ENCODE peak calls at places on chromosomes 16 and 17, in ten cellular contexts. D is neuronal stem cell, O is AG04450, Z is astrocyte of the spinal cord, R is transverse colon, F is mucosa of descending colon, Y is hepatocyte, U is body of pancreas, P is PC-3, M is HFF-Myc. A is an unnamed sample.

GRCh38 chr17:69573396-69573795 is 158.9 kb downstream of the MAP2K6 start:
- DNase-seq in D (no peak), O (no peak), Z (no peak), R (no peak), F (no peak), Y (no peak), U (no peak), P (no peak), M (no peak), A (no peak)

GRCh38 chr17:77645441-77646430 is 312.8 kb upstream of the TNRC6C start:
- DNase-seq in D (no peak), O (no peak), Z (no peak), R (no peak), F (no peak), Y (no peak), U (no peak), P (peak; percentile 38), M (no peak), A (no peak)

GRCh38 chr17:69769050-69769449 is 306.0 kb upstream of the KCNJ16 start:
- DNase-seq in D (no peak), O (no peak), Z (no peak), R (no peak), F (no peak), Y (no peak), U (no peak), P (no peak), M (no peak), A (no peak)

GRCh38 chr16:12646098-12646489 is 157.6 kb downstream of the CPPED1 start:
- DNase-seq in D (no peak), O (no peak), Z (no peak), R (no peak), F (no peak), Y (no peak), U (no peak), P (no peak), M (no peak), A (no peak)

GRCh38 chr16:12341966-12342365 is 365.4 kb downstream of the SNX29 start:
- DNase-seq in D (no peak), O (no peak), Z (no peak), R (no peak), F (no peak), Y (no peak), U (no peak), P (peak; percentile 76), M (no peak), A (no peak)

GRCh38 chr16:77834600-77834963 is 46.2 kb downstream of the VAT1L start:
- DNase-seq in D (no peak), O (peak; percentile 88), Z (peak; percentile 69), R (no peak), F (no peak), Y (peak; percentile 49), U (no peak), P (no peak), M (no peak), A (no peak)

GRCh38 chr16:15972046-15972868 is 22.8 kb downstream of the ABCC1 start:
- DNase-seq in D (no peak), O (no peak), Z (no peak), R (no peak), F (no peak), Y (no peak), U (no peak), P (peak; percentile 26), M (no peak), A (no peak)

GRCh38 chr16:25257956-25258855 is 561 bp upstream of the ZKSCAN2 start:
- DNase-seq in D (no peak), O (peak; percentile 77), Z (peak; percentile 90), R (peak; percentile 87), F (peak; percentile 88), Y (peak; percentile 93), U (peak; percentile 82), P (peak; percentile 63), M (peak; percentile 30), A (peak; percentile 90)

GRCh38 chr17:73030501-73030911 is 62.0 kb downstream of the SLC39A11 start:
- DNase-seq in D (no peak), O (no peak), Z (no peak), R (no peak), F (no peak), Y (peak; percentile 13), U (peak; percentile 56), P (no peak), M (no peak), A (no peak)

GRCh38 chr17:73029021-73029420 is 63.5 kb downstream of the SLC39A11 start:
- DNase-seq in D (no peak), O (no peak), Z (no peak), R (no peak), F (no peak), Y (no peak), U (peak; percentile 83), P (no peak), M (no peak), A (no peak)

GRCh38 chr17:73031472-73031871 is 61.0 kb downstream of the SLC39A11 start:
- DNase-seq in D (no peak), O (no peak), Z (no peak), R (no peak), F (no peak), Y (no peak), U (no peak), P (no peak), M (no peak), A (no peak)

GRCh38 chr17:73030995-73031394 is 61.5 kb downstream of the SLC39A11 start:
- DNase-seq in D (no peak), O (no peak), Z (no peak), R (no peak), F (no peak), Y (no peak), U (no peak), P (no peak), M (no peak), A (no peak)

DNA sequence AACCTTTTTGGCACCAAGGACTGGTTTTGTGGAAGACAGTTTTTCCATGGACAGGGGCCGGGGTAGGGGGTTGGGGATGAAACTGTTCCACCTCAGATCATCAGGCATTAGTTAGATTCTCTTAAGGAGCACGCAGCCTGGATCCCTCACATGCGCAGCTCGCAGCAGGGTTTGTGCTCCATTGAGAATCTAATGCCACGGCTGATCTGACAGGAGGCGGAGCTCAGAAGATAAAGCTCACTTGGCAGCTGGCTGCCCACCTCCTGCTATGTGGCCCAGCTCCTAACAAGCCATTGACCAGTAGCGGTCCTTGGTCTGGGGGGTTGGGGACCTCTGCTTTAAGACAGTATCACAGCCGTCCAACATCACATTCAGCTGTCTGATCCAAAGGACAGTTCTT is 62.5 kb downstream of the SLC39A11 start:
- DNase-seq in D (no peak), O (no peak), Z (no peak), R (no peak), F (no peak), Y (no peak), U (peak; percentile 55), P (no peak), M (no peak), A (no peak)
- H3K4me3 ChIP-seq in D (no peak overlapping the region), O (no peak overlapping the region), Z (no peak overlapping the region), R (no peak overlapping the region), F (no peak overlapping the region), Y (no peak overlapping the region), U (no peak overlapping the region), P (no peak overlapping the region), M (no peak overlapping the region), A (no peak overlapping the region)

DNA sequence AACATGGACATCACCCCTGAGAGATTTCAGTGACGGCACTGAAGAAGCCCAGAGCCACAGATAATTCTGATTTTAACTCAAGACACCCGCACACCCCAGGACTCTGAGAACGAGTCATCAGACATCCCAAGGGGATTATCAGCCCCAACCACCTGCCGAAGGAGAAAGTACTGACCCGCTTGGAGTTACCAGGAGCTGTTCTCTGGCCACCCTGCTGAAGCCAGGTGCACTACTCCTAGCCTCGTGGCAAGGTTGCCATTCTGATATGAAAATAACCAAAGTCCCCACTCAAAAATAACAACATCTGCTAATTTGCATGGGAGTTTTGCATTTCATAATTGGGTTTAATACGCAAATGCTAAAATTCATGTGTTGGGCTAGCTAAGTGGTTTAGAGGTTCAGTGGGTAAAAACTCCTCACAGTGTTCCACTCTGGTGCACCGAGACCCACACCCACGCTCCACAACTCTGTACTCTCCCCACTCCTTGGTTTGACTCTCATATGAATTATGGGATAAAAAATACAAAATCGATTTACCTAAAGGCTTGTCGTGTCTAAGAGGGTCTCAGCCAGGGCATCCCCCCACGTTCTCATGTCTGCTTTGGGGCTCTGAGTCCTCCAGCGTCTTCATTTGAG is 143.0 kb upstream of the NOL11 start:
- DNase-seq in D (no peak), O (no peak), Z (no peak), R (no peak), F (no peak), Y (no peak), U (no peak), P (no peak), M (no peak), A (no peak)
- H3K4me3 ChIP-seq in D (no peak overlapping the region), O (no peak overlapping the region), Z (no peak overlapping the region), R (no peak overlapping the region), F (no peak overlapping the region), Y (no peak overlapping the region), U (no peak overlapping the region), P (no peak overlapping the region), M (no peak overlapping the region), A (no peak overlapping the region)

DNA sequence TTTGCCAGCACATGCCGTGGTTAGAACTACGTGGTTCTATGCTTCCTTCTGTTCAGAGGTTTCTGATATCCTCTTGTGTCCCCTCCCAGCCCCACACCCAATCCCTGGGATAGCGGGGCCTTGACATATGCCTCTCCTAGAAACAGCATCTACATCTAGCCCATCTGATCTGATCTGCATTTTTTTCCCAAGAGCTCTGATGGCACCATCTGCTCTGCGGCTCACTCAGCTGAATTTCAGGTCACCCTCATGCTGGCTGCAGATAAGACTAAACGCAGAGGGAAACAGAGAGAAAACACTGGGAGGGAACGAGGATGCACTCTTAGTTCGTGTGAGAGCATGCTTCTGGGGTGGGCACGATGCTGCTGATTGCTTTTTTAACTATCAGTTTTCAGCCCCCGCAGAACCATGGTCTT is 10.7 kb downstream of the WIPI1 start:
- DNase-seq in D (no peak), O (no peak), Z (no peak), R (no peak), F (no peak), Y (no peak), U (no peak), P (no peak), M (no peak), A (no peak)
- H3K4me3 ChIP-seq in D (no peak overlapping the region), O (no peak overlapping the region), Z (no peak overlapping the region), R (no peak overlapping the region), F (no peak overlapping the region), Y (no peak overlapping the region), U (no peak overlapping the region), P (no peak overlapping the region), M (no peak overlapping the region), A (no peak overlapping the region)

GRCh38 chr17:39756376-39757079 is 18.8 kb downstream of the GRB7 start:
- DNase-seq in D (no peak), O (no peak), Z (no peak), R (no peak), F (no peak), Y (no peak), U (no peak), P (no peak), M (no peak), A (no peak)

GRCh38 chr17:39754161-39754957 is 16.6 kb downstream of the GRB7 start:
- DNase-seq in D (peak; percentile 83), O (peak; percentile 36), Z (peak; percentile 86), R (peak; percentile 97), F (peak; percentile 98), Y (peak; percentile 95), U (peak; percentile 95), P (peak; percentile 89), M (peak; percentile 44), A (peak; percentile 86)

GRCh38 chr17:39754958-39755549 is 17.3 kb downstream of the GRB7 start:
- DNase-seq in D (no peak), O (no peak), Z (peak; percentile 14), R (peak; percentile 35), F (no peak), Y (peak; percentile 39), U (no peak), P (no peak), M (no peak), A (no peak)

GRCh38 chr17:39757176-39757662 is 19.5 kb downstream of the GRB7 start:
- DNase-seq in D (no peak), O (no peak), Z (no peak), R (no peak), F (no peak), Y (no peak), U (no peak), P (no peak), M (no peak), A (no peak)

GRCh38 chr17:39755550-39756375 is 18.0 kb downstream of the GRB7 start:
- DNase-seq in D (no peak), O (no peak), Z (no peak), R (peak; percentile 69), F (no peak), Y (no peak), U (no peak), P (no peak), M (no peak), A (no peak)
- H3K4me3 ChIP-seq in D (no peak overlapping the region), O (no peak overlapping the region), Z (no peak overlapping the region), R (no peak overlapping the region), F (no peak overlapping the region), Y (no peak overlapping the region), U (no peak overlapping the region), P (no peak overlapping the region), M (no peak overlapping the region), A (no peak overlapping the region)

A was measured in Caco-2.